ENCODE peak calls at places on chromosomes 3 and 15, in nine cellular contexts. V, L, Y, X, H, W, T, N and Z are unnamed samples.

GRCh38 chr15:39785139-39785538 is 2.5 kb upstream of the FSIP1 start:
- DNase-seq in V (no peak), L (no peak), Y (no peak), X (no peak), H (no peak), W (no peak), T (no peak), N (no peak), Z (peak; percentile 13)

GRCh38 chr3:102190340-102190723 is 244.5 kb upstream of the ZPLD1 start:
- DNase-seq in V (no peak), L (no peak), Y (no peak), X (no peak), H (no peak), W (no peak), T (no peak), N (no peak), Z (no peak)

GRCh38 chr3:143895805-143896204 is 47.5 kb upstream of the SLC9A9 start:
- DNase-seq in V (no peak), L (no peak), Y (no peak), X (no peak), H (no peak), W (no peak), T (no peak), N (no peak), Z (no peak)

GRCh38 chr3:149534671-149535394 is 60.3 kb downstream of the TM4SF4 start:
- DNase-seq in V (peak; percentile 70), L (peak; percentile 27), Y (no peak), X (no peak), H (no peak), W (no peak), T (no peak), N (no peak), Z (no peak)

GRCh38 chr3:71570453-71571038 is 13.0 kb downstream of the FOXP1 start:
- DNase-seq in V (no peak), L (no peak), Y (no peak), X (no peak), H (no peak), W (no peak), T (no peak), N (no peak), Z (no peak)

GRCh38 chr3:64459711-64460110 is 228.1 kb downstream of the ADAMTS9 start:
- DNase-seq in V (no peak), L (no peak), Y (no peak), X (no peak), H (no peak), W (no peak), T (no peak), N (no peak), Z (no peak)

GRCh38 chr15:32994810-32995424 is 199.6 kb downstream of the FMN1 start:
- DNase-seq in V (no peak), L (peak; percentile 49), Y (no peak), X (no peak), H (peak; percentile 10), W (no peak), T (peak; percentile 66), N (no peak), Z (peak; percentile 46)

GRCh38 chr3:44554626-44555592 is at the start of gene ZKSCAN7:
- DNase-seq in V (peak; percentile 90), L (peak; percentile 80), Y (peak; percentile 22), X (peak; percentile 27), H (peak; percentile 85), W (peak; percentile 44), T (no peak), N (peak; percentile 76), Z (peak; percentile 64)

GRCh38 chr3:32336123-32336518 is 55.5 kb upstream of the CMTM7 start:
- DNase-seq in V (no peak), L (no peak), Y (no peak), X (no peak), H (no peak), W (no peak), T (no peak), N (no peak), Z (no peak)

GRCh38 chr3:184503647-184504046 is 57.9 kb upstream of the EPHB3 start:
- DNase-seq in V (no peak), L (no peak), Y (no peak), X (no peak), H (no peak), W (no peak), T (no peak), N (no peak), Z (no peak)

GRCh38 chr3:108486910-108487309 is 23.5 kb downstream of the MYH15 start:
- DNase-seq in V (no peak), L (peak; percentile 25), Y (no peak), X (no peak), H (no peak), W (no peak), T (no peak), N (no peak), Z (peak; percentile 91)

GRCh38 chr15:30956216-30956803 is 35.1 kb downstream of the MTMR10 start:
- DNase-seq in V (no peak), L (no peak), Y (no peak), X (no peak), H (no peak), W (no peak), T (no peak), N (no peak), Z (no peak)

GRCh38 chr3:110900583-110900982 is 171.0 kb upstream of the NECTIN3 start:
- DNase-seq in V (no peak), L (peak; percentile 58), Y (no peak), X (no peak), H (no peak), W (no peak), T (no peak), N (no peak), Z (no peak)

GRCh38 chr3:194588236-194588635 is 45.0 kb downstream of the TMEM44 start:
- DNase-seq in V (no peak), L (no peak), Y (no peak), X (no peak), H (no peak), W (no peak), T (no peak), N (no peak), Z (no peak)

GRCh38 chr15:31344824-31345605 is 18.4 kb downstream of the KLF13 start:
- DNase-seq in V (no peak), L (peak; percentile 37), Y (no peak), X (no peak), H (no peak), W (no peak), T (peak; percentile 23), N (no peak), Z (peak; percentile 79)

GRCh38 chr3:126543457-126544090 is 15.2 kb downstream of the C3orf22 start:
- DNase-seq in V (peak; percentile 22), L (no peak), Y (no peak), X (no peak), H (no peak), W (no peak), T (no peak), N (no peak), Z (no peak)

GRCh38 chr3:5994651-5995050 is 807.1 kb downstream of the EDEM1 start:
- DNase-seq in V (peak; percentile 54), L (no peak), Y (no peak), X (no peak), H (no peak), W (no peak), T (no peak), N (no peak), Z (no peak)

GRCh38 chr15:82647835-82648256 is 683 bp upstream of the CPEB1 start:
- DNase-seq in V (peak; percentile 83), L (no peak), Y (peak; percentile 23), X (peak; percentile 28), H (peak; percentile 71), W (no peak), T (no peak), N (peak; percentile 63), Z (no peak)

GRCh38 chr3:46717447-46718231 is at the start of gene PRSS50:
- DNase-seq in V (peak; percentile 88), L (no peak), Y (no peak), X (no peak), H (no peak), W (no peak), T (no peak), N (peak; percentile 32), Z (no peak)

GRCh38 chr3:160413613-160414248 is 14.3 kb downstream of the SMC4 start:
- DNase-seq in V (peak; percentile 88), L (peak; percentile 75), Y (peak; percentile 42), X (peak; percentile 38), H (peak; percentile 72), W (peak; percentile 43), T (peak; percentile 83), N (peak; percentile 68), Z (peak; percentile 77)

GRCh38 chr3:116517308-116517707 is 72.0 kb upstream of the LSAMP start:
- DNase-seq in V (no peak), L (no peak), Y (no peak), X (no peak), H (no peak), W (no peak), T (peak; percentile 35), N (no peak), Z (peak; percentile 28)